ENCODE peak calls at places on chromosomes 2 and 18, in six cellular contexts. K is AG10803; Y is T1000; O is endodermal cell; Q is CD8-positive, alpha-beta memory T cell; W is left cardiac atrium. G is an unnamed sample.

GRCh38 chr2:12701786-12702660 is 14.7 kb upstream of the TRIB2 start:
- DNase-seq in K (peak), W (no peak), Y (no peak), Q (no peak), O (no peak), G (no peak)

GRCh38 chr2:84481702-84482101 is 22.6 kb upstream of the SUCLG1 start:
- DNase-seq in K (peak), Q (no peak), O (no peak), Y (peak), W (no peak), G (no peak)

GRCh38 chr2:160418853-160419252 is 74.8 kb downstream of the RBMS1 start:
- DNase-seq in Q (no peak), Y (no peak), O (no peak), W (no peak), K (no peak), G (no peak)

GRCh38 chr2:157785200-157785599 is 90.9 kb downstream of the ACVR1 start:
- DNase-seq in Y (no peak), O (no peak), K (peak), W (no peak), Q (no peak), G (no peak)

GRCh38 chr2:233082934-233083755 is 23.0 kb downstream of the INPP5D start:
- DNase-seq in O (no peak), K (no peak), W (no peak), Y (no peak), Q (no peak), G (no peak)

GRCh38 chr2:182553483-182553882 is 126.6 kb upstream of the PDE1A start:
- DNase-seq in Q (no peak), K (no peak), O (no peak), Y (no peak), W (no peak), G (no peak)

GRCh38 chr2:108855194-108855593 is 68.6 kb downstream of the CCDC138 start:
- DNase-seq in O (no peak), Q (no peak), K (peak), Y (no peak), W (no peak), G (no peak)

GRCh38 chr2:2656046-2656715 is 325.1 kb upstream of the MYT1L start:
- DNase-seq in Q (no peak), W (no peak), K (no peak), Y (no peak), O (no peak), G (no peak)

GRCh38 chr2:118088051-118089014 is at the start of gene INSIG2:
- DNase-seq in W (peak), O (peak), K (peak), Q (peak), Y (peak), G (peak)

GRCh38 chr2:14633451-14634211 is 1.1 kb downstream of the LRATD1 start:
- DNase-seq in K (no peak), Q (no peak), W (peak), O (peak), Y (no peak), G (no peak)

GRCh38 chr2:182866095-182866460 is 359 bp downstream of the FRZB start:
- DNase-seq in W (peak), K (no peak), O (peak), Q (no peak), Y (no peak), G (no peak)

GRCh38 chr2:205865794-205866490 is 183.6 kb downstream of the NRP2 start:
- DNase-seq in O (no peak), W (no peak), K (no peak), Y (no peak), Q (no peak), G (no peak)

GRCh38 chr2:120670771-120671480 is 64.7 kb upstream of the GLI2 start:
- DNase-seq in K (no peak), O (no peak), Q (no peak), W (no peak), Y (no peak), G (no peak)

GRCh38 chr2:188129677-188130076 is 162.0 kb upstream of the GULP1 start:
- DNase-seq in K (no peak), O (no peak), Q (no peak), Y (no peak), W (no peak), G (no peak)

GRCh38 chr2:241015439-241015838 is 17.0 kb downstream of the SNED1 start:
- DNase-seq in K (no peak), Y (no peak), W (no peak), Q (no peak), O (peak), G (no peak)

GRCh38 chr2:186726938-186727337 is 33.1 kb downstream of the FAM171B start:
- DNase-seq in K (peak), O (no peak), Y (no peak), Q (no peak), W (no peak), G (no peak)

GRCh38 chr18:8610442-8610801 is 1.2 kb downstream of the RAB12 start:
- DNase-seq in Q (no peak), O (no peak), Y (no peak), W (peak), K (peak), G (no peak)

GRCh38 chr2:48400553-48401179 is 129.3 kb upstream of the STON1 start:
- DNase-seq in O (no peak), K (no peak), Y (no peak), Q (no peak), W (no peak), G (no peak)

GRCh38 chr2:225073198-225073597 is 30.9 kb upstream of the DOCK10 start:
- DNase-seq in Q (no peak), K (no peak), W (no peak), Y (no peak), O (peak), G (no peak)

GRCh38 chr2:20522311-20522710 is 75.4 kb downstream of the RHOB start:
- DNase-seq in W (no peak), Q (no peak), Y (no peak), O (no peak), K (no peak), G (no peak)

GRCh38 chr2:11691071-11691660 is 21.2 kb upstream of the NTSR2 start:
- DNase-seq in Q (no peak), K (no peak), O (peak), Y (no peak), W (no peak), G (no peak)

GRCh38 chr2:13009027-13009426 is 292.3 kb downstream of the TRIB2 start:
- DNase-seq in Q (no peak), Y (no peak), W (no peak), O (no peak), K (peak), G (no peak)

GRCh38 chr2:172098650-172099471 is 3.8 kb downstream of the DLX2 start:
- DNase-seq in O (peak), W (peak), Q (peak), K (peak), Y (peak), G (no peak)

GRCh38 chr18:68494802-68495560 is 219.9 kb downstream of the TMX3 start:
- DNase-seq in Y (no peak), O (no peak), Q (no peak), K (peak), W (peak), G (no peak)

GRCh38 chr2:204483497-204484164 is 61.6 kb upstream of the PARD3B start:
- DNase-seq in O (no peak), K (no peak), Q (no peak), Y (no peak), W (peak), G (no peak)

GRCh38 chr2:128563348-128563687 is 244.7 kb upstream of the HS6ST1 start:
- DNase-seq in K (peak), Q (no peak), O (no peak), Y (no peak), W (peak), G (peak)

GRCh38 chr2:208064220-208064951 is 39.1 kb upstream of the PLEKHM3 start:
- DNase-seq in O (no peak), K (peak), Q (no peak), W (no peak), Y (peak), G (no peak)

GRCh38 chr2:8581601-8582041 is 100.2 kb upstream of the ID2 start:
- DNase-seq in W (no peak), O (no peak), Y (no peak), K (no peak), Q (no peak), G (no peak)

GRCh38 chr2:168910330-168910729 is 9.2 kb downstream of the G6PC2 start:
- DNase-seq in O (no peak), Q (no peak), K (no peak), Y (no peak), W (no peak), G (no peak)